ENCODE peak calls at places on chromosomes 4 and X, in ten cellular contexts. L is T-helper 9 cell; R is DMS79 treated with DMSO at 0.1 percent for 48 hours; B is amniotic stem cell; N is MCF 10A; C is kidney glomerular epithelial cell; V is left lung; U is stimulated activated CD8-positive, alpha-beta memory T cell treated with anti-CD3 and anti-CD28 coated beads, Interleukin-4, amount 100 ng/mL, for 24 hours; P is fibroblast of lung; A is NCI-H1105. Z is an unnamed sample.

GRCh38 chr4:158259955-158260575 is 49.8 kb downstream of the TMEM144 start:
- DNase-seq in N (peak), P (peak), B (peak), L (no peak), R (peak), V (no peak), C (no peak), U (no peak), A (peak), Z (no peak)

GRCh38 chr4:46886711-46887110 is 22.3 kb downstream of the COX7B2 start:
- DNase-seq in C (peak), A (no peak), B (no peak), P (peak), N (peak), U (no peak), R (no peak), V (no peak), L (no peak), Z (no peak)

GRCh38 chrX:120561634-120562568 is 1.1 kb upstream of the CUL4B start:
- DNase-seq in A (no peak), L (no peak), V (no peak), U (no peak), C (no peak), P (no peak), N (no peak), B (no peak), R (no peak), Z (no peak)

GRCh38 chr4:5389756-5390155 is 318.6 kb downstream of the EVC2 start:
- DNase-seq in N (no peak), C (no peak), P (no peak), L (no peak), A (no peak), U (no peak), B (no peak), R (no peak), V (no peak), Z (no peak)

GRCh38 chr4:124851741-124852140 is 139.2 kb upstream of the ANKRD50 start:
- DNase-seq in C (no peak), B (no peak), P (no peak), L (no peak), N (no peak), R (no peak), A (no peak), U (no peak), V (no peak), Z (no peak)

GRCh38 chrX:134761788-134762187 is 103.5 kb upstream of the PLAC1 start:
- DNase-seq in U (no peak), C (peak), P (peak), N (peak), L (no peak), B (no peak), R (no peak), V (no peak), A (no peak), Z (no peak)

GRCh38 chrX:111728096-111728495 is 47.1 kb downstream of the ALG13 start:
- DNase-seq in L (no peak), P (no peak), R (no peak), C (no peak), A (no peak), N (no peak), U (no peak), V (no peak), B (no peak), Z (no peak)

GRCh38 chr4:176066757-176067156 is 1.1 kb downstream of the WDR17 start:
- DNase-seq in C (no peak), U (no peak), B (no peak), V (no peak), P (no peak), N (no peak), L (no peak), A (no peak), R (no peak), Z (no peak)